ENCODE peak calls at places on chromosome 3, in nine cellular contexts. K, M, O, G, N, U, R, B and C are unnamed samples.

GRCh38 chr3:15292765-15293522 is 39.4 kb downstream of the SH3BP5 start:
- DNase-seq in U (peak), R (peak), G (no peak), N (peak), K (peak), O (peak), M (no peak), B (no peak), C (peak)

GRCh38 chr3:86973440-86973839 is 17.5 kb downstream of the VGLL3 start:
- DNase-seq in O (no peak), N (peak), U (no peak), M (no peak), B (no peak), K (no peak), G (no peak), R (peak), C (peak)

GRCh38 chr3:22704571-22705354 is 498.4 kb upstream of the UBE2E2 start:
- DNase-seq in G (no peak), B (no peak), O (no peak), R (no peak), U (no peak), N (no peak), M (peak), K (no peak), C (no peak)

GRCh38 chr3:3664916-3665315 is 134.3 kb upstream of the LRRN1 start:
- DNase-seq in M (no peak), U (no peak), G (no peak), N (no peak), R (peak), O (no peak), B (no peak), K (no peak), C (no peak)

GRCh38 chr3:11995061-11995460 is 9.1 kb upstream of the SYN2 start:
- DNase-seq in G (no peak), O (no peak), U (no peak), B (no peak), N (no peak), R (no peak), M (peak), K (no peak), C (no peak)

GRCh38 chr3:16467368-16467767 is 46.1 kb downstream of the RFTN1 start:
- DNase-seq in K (no peak), M (peak), R (no peak), O (no peak), B (peak), U (no peak), N (no peak), G (no peak), C (no peak)

GRCh38 chr3:101816215-101817149 is 32.8 kb upstream of the NFKBIZ start:
- DNase-seq in B (no peak), U (no peak), O (no peak), R (no peak), K (peak), N (peak), G (no peak), M (no peak), C (peak)

GRCh38 chr3:37862219-37862711 is 585 bp downstream of the CTDSPL start:
- DNase-seq in B (no peak), O (peak), R (peak), U (peak), N (peak), M (peak), G (peak), K (no peak), C (peak)

GRCh38 chr3:27357665-27358258 is 11.4 kb downstream of the NEK10 start:
- DNase-seq in R (peak), M (peak), O (no peak), B (peak), N (peak), K (peak), U (no peak), G (no peak), C (peak)

GRCh38 chr3:52121459-52121795 is 32.8 kb downstream of the POC1A start:
- DNase-seq in U (peak), K (no peak), B (peak), M (no peak), G (no peak), N (no peak), O (peak), R (no peak), C (peak)

GRCh38 chr3:49701388-49702077 is 12.2 kb downstream of the RNF123 start:
- DNase-seq in N (no peak), R (no peak), G (no peak), O (no peak), B (no peak), M (peak), K (no peak), U (no peak), C (no peak)
- TF ChIP-seq CTCF in N (no peak), R (peak), G (peak), O (peak), B (peak), M (peak), K (peak), U (peak), C (peak)

DNA sequence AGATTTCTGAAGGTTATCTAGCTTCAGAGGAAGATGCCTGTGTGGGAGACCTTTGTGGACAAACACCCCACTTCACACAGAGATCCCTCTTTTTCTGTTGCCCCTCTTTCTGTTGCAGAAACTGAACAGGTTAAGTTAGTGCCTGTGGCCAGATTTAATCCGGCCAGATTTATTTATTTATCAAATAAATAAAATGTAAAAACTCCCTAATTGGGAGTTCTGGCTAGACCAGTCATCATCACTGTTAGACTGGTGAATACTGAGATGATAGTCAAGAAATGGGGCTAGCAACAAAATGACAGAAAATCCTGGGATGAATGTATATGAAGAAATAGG is 1.2 kb upstream of the TBC1D5 start:
- DNase-seq in K (no peak), U (no peak), R (no peak), M (no peak), N (no peak), G (no peak), O (no peak), B (no peak), C (no peak)
- H3K4me3 ChIP-seq in K (peak), U (no peak), R (no peak), M (peak), N (no peak), G (no peak), O (no peak), B (peak), C (no peak)

GRCh38 chr3:9785602-9786001 is 6.7 kb downstream of the TADA3 start:
- DNase-seq in B (no peak), M (no peak), G (no peak), N (no peak), K (no peak), O (no peak), U (no peak), R (no peak), C (no peak)
- TF ChIP-seq CTCF in B (no peak), M (no peak), G (no peak), N (no peak), K (no peak), O (no peak), U (no peak), R (no peak), C (no peak)

DNA sequence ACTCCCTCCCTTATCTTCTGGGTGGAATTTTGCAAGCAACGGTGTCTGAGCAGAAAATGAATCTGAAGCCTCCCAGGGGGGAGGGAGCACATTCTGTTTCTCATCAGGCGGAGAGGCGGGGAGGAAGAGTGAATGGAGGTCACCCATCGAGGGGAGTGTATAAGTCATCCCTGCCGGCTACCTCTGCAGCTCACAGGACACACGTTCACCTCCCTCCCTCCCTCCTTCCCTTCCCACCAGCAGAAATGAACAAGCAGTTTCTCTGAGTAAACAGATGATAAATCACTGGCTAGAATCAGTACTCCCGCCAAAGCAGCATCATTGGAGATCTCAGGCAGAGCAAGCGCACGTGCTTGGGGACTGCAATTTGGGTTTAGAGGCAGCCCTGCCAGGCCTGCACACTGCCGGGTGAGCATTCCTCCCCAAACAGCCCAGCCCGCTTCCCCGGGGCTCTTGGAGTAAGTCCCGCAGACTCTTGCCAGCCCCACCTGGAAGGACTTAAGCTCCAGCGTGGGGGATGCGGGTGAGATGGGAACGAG is 38.3 kb downstream of the CPN2 start:
- DNase-seq in N (peak), M (peak), K (no peak), U (no peak), B (no peak), O (peak), R (peak), G (no peak), C (peak)
- H3K4me3 ChIP-seq in N (no peak), M (no peak), K (no peak), U (no peak), B (no peak), O (no peak), R (no peak), G (peak), C (no peak)

DNA sequence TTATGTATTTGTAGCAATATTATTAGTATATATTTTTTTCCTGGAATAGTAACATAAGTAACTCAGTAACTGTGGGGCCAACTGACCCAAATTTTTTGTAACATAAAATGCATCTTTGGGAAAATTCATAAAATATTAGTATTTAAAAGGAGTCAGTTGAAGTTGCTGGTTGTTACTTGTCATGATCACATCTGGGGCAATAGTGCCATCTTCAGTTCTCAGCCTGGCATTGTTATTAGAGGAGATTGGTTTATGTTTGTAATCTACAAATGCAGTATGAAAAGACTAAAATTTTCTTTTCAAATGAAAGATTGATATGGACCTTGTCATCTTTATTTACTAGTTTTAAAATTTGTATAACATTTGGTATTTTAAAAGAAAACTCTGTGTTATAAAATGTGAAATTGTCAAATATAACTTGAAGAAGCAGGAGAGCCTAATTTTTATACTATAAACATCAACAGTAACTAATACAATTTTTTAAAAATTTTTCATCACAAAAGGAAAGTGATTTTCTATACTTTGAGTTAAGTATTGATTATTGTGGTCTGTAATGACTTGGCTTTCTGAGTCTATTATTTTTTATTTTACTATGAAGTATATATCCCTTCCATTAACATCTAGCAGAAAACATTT is 38.8 kb upstream of the MLF1 start:
- DNase-seq in O (no peak), U (no peak), R (peak), G (no peak), B (peak), K (peak), N (no peak), M (peak), C (peak)
- TF ChIP-seq CTCF in O (peak), U (peak), R (peak), G (peak), B (peak), K (peak), N (no peak), M (peak), C (peak)

GRCh38 chr3:183116051-183116614 is 16.8 kb upstream of the MCCC1 start:
- DNase-seq in K (no peak), M (peak), B (peak), N (no peak), G (peak), O (no peak), R (no peak), U (no peak), C (no peak)
- H3K4me3 ChIP-seq in K (no peak), M (peak), B (peak), N (no peak), G (peak), O (no peak), R (no peak), U (no peak), C (no peak)

DNA sequence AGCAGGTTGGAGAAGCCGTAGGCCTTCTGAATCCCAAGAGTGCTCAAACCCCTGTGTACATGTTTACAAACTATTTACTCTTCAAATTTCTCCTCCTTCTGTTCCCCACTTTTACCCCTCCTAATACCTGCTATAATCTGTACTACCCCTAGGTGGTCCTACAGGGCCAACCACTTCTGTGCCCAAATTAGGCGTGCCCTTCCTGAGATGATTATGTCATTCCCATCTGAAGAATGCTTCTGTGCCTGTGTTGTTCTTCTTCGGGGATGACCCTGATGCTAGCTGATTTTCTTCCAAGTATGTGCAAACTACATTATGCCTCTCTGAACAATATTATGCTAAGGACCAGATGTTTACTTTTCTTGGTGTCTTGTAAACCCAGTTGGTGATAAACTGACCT is 20.5 kb downstream of the RBP2 start:
- DNase-seq in U (no peak), K (no peak), N (no peak), B (no peak), R (no peak), O (no peak), M (peak), G (no peak), C (no peak)
- TF ChIP-seq CTCF in U (no peak), K (peak), N (no peak), B (peak), R (no peak), O (no peak), M (peak), G (no peak), C (no peak)